ENCODE peak calls at places on chromosomes 4 and X, in eight cellular contexts. L is A549, O is ovary, C is upper lobe of left lung, K is transverse colon, B is tibial nerve, N is SK-N-SH, M is K562. Y is an unnamed sample.
A peak's percentile ranks its signal among the peaks of the same experiment; 100 is the strongest.

GRCh38 chr4:19486400-19486799 is 765.3 kb upstream of the SLIT2 start:
- DNase-seq in L (no peak), O (no peak), C (no peak), K (no peak), B (no peak), N (peak; percentile 28), M (no peak), Y (no peak)

GRCh38 chrX:2589186-2590020 is 88.6 kb upstream of the DHRSX start:
- DNase-seq in L (no peak), O (no peak), C (no peak), K (no peak), B (no peak), N (no peak), M (no peak), Y (no peak)

GRCh38 chrX:13094780-13095425 is 50.5 kb upstream of the FAM9C start:
- DNase-seq in L (no peak), O (no peak), C (no peak), K (no peak), B (no peak), N (no peak), M (no peak), Y (no peak)

GRCh38 chrX:34875204-34875603 is 67.4 kb upstream of the FAM47B start:
- DNase-seq in L (no peak), O (no peak), C (no peak), K (no peak), B (no peak), N (no peak), M (no peak), Y (no peak)

GRCh38 chr4:86582453-86582852 is 11.7 kb upstream of the PTPN13 start:
- DNase-seq in L (no peak), O (no peak), C (no peak), K (no peak), B (no peak), N (peak; percentile 25), M (no peak), Y (no peak)

GRCh38 chr4:84159767-84160166 is 339.3 kb downstream of the NKX6-1 start:
- DNase-seq in L (no peak), O (no peak), C (no peak), K (no peak), B (no peak), N (no peak), M (peak; percentile 11), Y (no peak)

GRCh38 chr4:127181001-127181400 is 451.8 kb upstream of the INTU start:
- DNase-seq in L (no peak), O (no peak), C (no peak), K (no peak), B (no peak), N (no peak), M (no peak), Y (no peak)

GRCh38 chr4:183658362-183659028 is 490 bp downstream of the RWDD4 start:
- DNase-seq in L (no peak), O (peak; percentile 41), C (peak; percentile 91), K (peak; percentile 27), B (no peak), N (peak; percentile 83), M (peak; percentile 40), Y (peak; percentile 67)

GRCh38 chr4:112279025-112279881 is 6.5 kb downstream of the TIFA start:
- DNase-seq in L (no peak), O (no peak), C (no peak), K (no peak), B (no peak), N (no peak), M (no peak), Y (no peak)

GRCh38 chr4:99861120-99861905 is 32.9 kb downstream of the LAMTOR3 start:
- DNase-seq in L (no peak), O (no peak), C (no peak), K (no peak), B (no peak), N (no peak), M (no peak), Y (no peak)

GRCh38 chr4:5988086-5988845 is 30.0 kb downstream of the C4orf50 start:
- DNase-seq in L (no peak), O (no peak), C (no peak), K (no peak), B (no peak), N (no peak), M (no peak), Y (peak; percentile 47)

GRCh38 chrX:71910526-71911022 is at the start of gene NHSL2:
- DNase-seq in L (no peak), O (no peak), C (no peak), K (no peak), B (no peak), N (no peak), M (no peak), Y (peak; percentile 72)

GRCh38 chrX:115561605-115562491 is 874 bp downstream of the PLS3 start:
- DNase-seq in L (peak; percentile 33), O (peak; percentile 71), C (peak; percentile 86), K (peak; percentile 21), B (no peak), N (peak; percentile 77), M (peak; percentile 5), Y (peak; percentile 78)

GRCh38 chr4:158996669-158997074 is 106.2 kb upstream of the RAPGEF2 start:
- DNase-seq in L (peak; percentile 49), O (no peak), C (no peak), K (no peak), B (no peak), N (no peak), M (no peak), Y (no peak)

GRCh38 chrX:130704053-130705038 is 198.7 kb downstream of the ENOX2 start:
- DNase-seq in L (no peak), O (no peak), C (no peak), K (no peak), B (no peak), N (no peak), M (peak; percentile 12), Y (no peak)

GRCh38 chr4:96766359-96766758 is 926.5 kb downstream of the PDHA2 start:
- DNase-seq in L (no peak), O (no peak), C (no peak), K (no peak), B (no peak), N (no peak), M (no peak), Y (no peak)

GRCh38 chr4:111937368-111937767 is 207.9 kb upstream of the FAM241A start:
- DNase-seq in L (peak; percentile 6), O (no peak), C (no peak), K (no peak), B (no peak), N (no peak), M (no peak), Y (no peak)

GRCh38 chr4:25367004-25367621 is 9.9 kb upstream of the ANAPC4 start:
- DNase-seq in L (no peak), O (no peak), C (no peak), K (no peak), B (no peak), N (peak; percentile 19), M (peak; percentile 20), Y (no peak)

GRCh38 chrX:111585337-111585736 is 73.9 kb downstream of the SERTM2 start:
- DNase-seq in L (no peak), O (no peak), C (no peak), K (no peak), B (no peak), N (no peak), M (no peak), Y (no peak)

GRCh38 chr4:77653162-77653758 is 47.6 kb downstream of the CXCL13 start:
- DNase-seq in L (no peak), O (no peak), C (no peak), K (no peak), B (no peak), N (no peak), M (no peak), Y (no peak)

GRCh38 chrX:1207496-1208025 is 4.9 kb downstream of the CRLF2 start:
- DNase-seq in L (no peak), O (no peak), C (no peak), K (no peak), B (no peak), N (no peak), M (no peak), Y (peak; percentile 4)

GRCh38 chr4:5370286-5370685 is 319.0 kb downstream of the STK32B start:
- DNase-seq in L (peak; percentile 44), O (no peak), C (no peak), K (no peak), B (no peak), N (no peak), M (no peak), Y (no peak)

GRCh38 chr4:168978001-168978700 is 31.9 kb downstream of the CBR4 start:
- DNase-seq in L (no peak), O (no peak), C (no peak), K (no peak), B (no peak), N (no peak), M (no peak), Y (no peak)

GRCh38 chr4:74378573-74378972 is 13.6 kb downstream of the EREG start:
- DNase-seq in L (no peak), O (no peak), C (no peak), K (no peak), B (no peak), N (no peak), M (no peak), Y (no peak)

GRCh38 chr4:8855781-8856245 is 15.8 kb downstream of the HMX1 start:
- DNase-seq in L (no peak), O (no peak), C (no peak), K (no peak), B (no peak), N (no peak), M (no peak), Y (no peak)

GRCh38 chr4:2054217-2054616 is 4.9 kb upstream of the NAT8L start:
- DNase-seq in L (no peak), O (no peak), C (no peak), K (no peak), B (no peak), N (no peak), M (no peak), Y (no peak)
- TF ChIP-seq EP300 in L (no peak), O (no peak), C (no peak), K (no peak), B (no peak), N (no peak), M (no peak), Y (no peak)

DNA sequence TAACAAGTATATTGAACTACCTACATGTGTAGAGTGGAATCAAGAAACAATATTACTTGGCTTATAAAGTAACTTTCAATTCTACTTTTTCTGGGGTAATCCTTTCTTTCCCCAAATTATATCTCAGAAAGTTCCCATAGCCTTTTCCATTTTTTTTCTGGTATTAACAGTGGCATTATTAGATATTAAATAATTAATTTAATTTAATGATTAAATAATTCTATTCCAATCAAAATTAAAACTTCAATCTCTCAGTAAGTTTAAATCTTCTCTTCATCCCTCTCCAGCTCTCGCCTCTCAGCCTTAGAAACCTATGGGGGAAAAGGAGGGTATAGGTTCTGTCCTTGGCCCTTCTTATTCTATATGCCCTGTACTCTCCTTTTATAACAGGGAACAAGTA is 262.4 kb downstream of the INPP4B start:
- DNase-seq in L (no peak), O (no peak), C (no peak), K (no peak), B (no peak), N (no peak), M (no peak), Y (no peak)
- TF ChIP-seq EP300 in L (no peak), O (no peak), C (no peak), K (no peak), B (no peak), N (no peak), M (no peak), Y (no peak)

GRCh38 chr4:90039122-90039521 is 88.1 kb upstream of the CCSER1 start:
- DNase-seq in L (no peak), O (no peak), C (no peak), K (no peak), B (no peak), N (no peak), M (no peak), Y (no peak)
- TF ChIP-seq EP300 in L (no peak), O (no peak), C (no peak), K (no peak), B (no peak), N (no peak), M (no peak), Y (no peak)

GRCh38 chrX:45697591-45697990 is 496.9 kb upstream of the DIPK2B start:
- DNase-seq in L (no peak), O (no peak), C (no peak), K (no peak), B (no peak), N (no peak), M (no peak), Y (no peak)
- TF ChIP-seq EP300 in L (no peak), O (no peak), C (no peak), K (no peak), B (no peak), N (peak; percentile 94), M (no peak), Y (no peak)

Y was measured in sigmoid colon.